ENCODE peak calls at places on chromosomes 4 and X, in eight cellular contexts. F is glutamatergic neuron; S is NCI-H1694 treated with DMSO at 0.1 percent for 48 hours; A is T-helper 2 cell; C is activated T-helper 1 cell treated with anti-CD3 and anti-CD28 coated beads, Interleukin-12 subunit alpha, Interleukin-12 subunit beta, Interleukin-2, Interleukin-4 antibody, amounts not matched to agents 30 ng/mL and 10 ng/mL and 1 ng/mL, durations not matched to agents 14 hours and 24 hours and 36 hours; T is hepatic stellate cell; O is testis; Z is stimulated activated CD4-positive, alpha-beta T cell treated with anti-CD3 and anti-CD28 coated beads, Interleukin-2, amount 100 ng/mL, for 24 hours. W is an unnamed sample.

GRCh38 chrX:109732780-109733657 is at the start of gene ACSL4:
- DNase-seq in F (peak; percentile 86), S (peak; percentile 59), A (peak; percentile 72), C (peak; percentile 81), T (peak; percentile 68), O (peak; percentile 89), Z (peak; percentile 89), W (peak; percentile 84)

GRCh38 chr4:55545133-55545532 is 1.6 kb downstream of the CLOCK start:
- DNase-seq in F (no peak), S (no peak), A (no peak), C (no peak), T (no peak), O (no peak), Z (no peak), W (peak; percentile 53)

GRCh38 chr4:161247831-161248230 is 916.0 kb downstream of the FSTL5 start:
- DNase-seq in F (no peak), S (no peak), A (no peak), C (no peak), T (no peak), O (no peak), Z (no peak), W (no peak)

GRCh38 chr4:22454955-22455354 is 60.9 kb downstream of the ADGRA3 start:
- DNase-seq in F (no peak), S (no peak), A (no peak), C (no peak), T (no peak), O (no peak), Z (no peak), W (no peak)

GRCh38 chr4:41613782-41614181 is 75.8 kb downstream of the LIMCH1 start:
- DNase-seq in F (no peak), S (no peak), A (no peak), C (no peak), T (no peak), O (no peak), Z (no peak), W (no peak)

GRCh38 chr4:926538-926937 is 5.6 kb downstream of the GAK start:
- DNase-seq in F (peak; percentile 70), S (no peak), A (no peak), C (no peak), T (no peak), O (no peak), Z (no peak), W (peak; percentile 26)

GRCh38 chrX:149453030-149453429 is 52.1 kb downstream of the IDS start:
- DNase-seq in F (no peak), S (no peak), A (no peak), C (no peak), T (no peak), O (no peak), Z (no peak), W (peak; percentile 72)

GRCh38 chrX:44203791-44204190 is 139.7 kb downstream of the EFHC2 start:
- DNase-seq in F (no peak), S (no peak), A (no peak), C (no peak), T (no peak), O (no peak), Z (no peak), W (no peak)

GRCh38 chr4:5870701-5871100 is 22.2 kb downstream of the CRMP1 start:
- DNase-seq in F (no peak), S (peak; percentile 65), A (no peak), C (no peak), T (no peak), O (no peak), Z (no peak), W (no peak)

GRCh38 chr4:119744580-119744979 is 116.0 kb upstream of the PDE5A start:
- DNase-seq in F (no peak), S (no peak), A (no peak), C (no peak), T (no peak), O (no peak), Z (no peak), W (peak; percentile 54)

W was measured in ELR.